ENCODE peak calls at places on chromosomes 7 and 10, in five cellular contexts. C is ELR, M is COR-L47, P is NCI-H774, N is hypothalamus. E is an unnamed sample.

GRCh38 chr7:108653526-108653925 is 83.9 kb downstream of the DNAJB9 start:
- DNase-seq in M (no peak), N (no peak), C (no peak), P (no peak), E (no peak)

GRCh38 chr10:61835069-61835908 is 66.2 kb upstream of the ARID5B start:
- DNase-seq in M (peak; percentile 7), N (no peak), P (peak; percentile 22), C (peak; percentile 78), E (no peak)

GRCh38 chr7:105003275-105003674 is 10.7 kb upstream of the KMT2E start:
- DNase-seq in P (no peak), C (peak; percentile 82), N (no peak), M (no peak), E (no peak)

GRCh38 chr10:44650576-44651394 is 260.4 kb upstream of the TMEM72 start:
- DNase-seq in C (peak; percentile 34), M (no peak), P (no peak), N (peak; percentile 32), E (no peak)

GRCh38 chr7:95482398-95482797 is 3.3 kb upstream of the ASB4 start:
- DNase-seq in N (no peak), C (no peak), M (no peak), P (no peak), E (no peak)

GRCh38 chr7:38169862-38170261 is 8.2 kb upstream of the STARD3NL start:
- DNase-seq in N (no peak), M (no peak), P (no peak), C (peak; percentile 65), E (no peak)

GRCh38 chr10:122495406-122496340 is 34.3 kb downstream of the HTRA1 start:
- DNase-seq in P (no peak), C (no peak), N (no peak), M (no peak), E (no peak)

GRCh38 chr7:85770332-85770731 is 583.5 kb upstream of the SEMA3D start:
- DNase-seq in M (no peak), P (no peak), N (no peak), C (no peak), E (no peak)

GRCh38 chr10:5195727-5196374 is 786 bp upstream of the AKR1C4 start:
- DNase-seq in N (no peak), C (no peak), P (no peak), M (no peak), E (no peak)

GRCh38 chr10:30048768-30049507 is 10.4 kb downstream of the JCAD start:
- DNase-seq in P (no peak), N (no peak), C (no peak), M (peak; percentile 28), E (no peak)

E was measured in osteocyte.